ENCODE peak calls at places on chromosomes 12 and 14, in ten cellular contexts. One of them, this sample, is unnamed.

GRCh38 chr14:22849212-22849819 is 12.9 kb downstream of the MMP14 start:
- DNase-seq in upper lobe of left lung: peak
- DNase-seq in stomach: peak
- DNase-seq in GM12878: no peak
- DNase-seq in transverse colon: peak
- DNase-seq in SK-N-SH: peak
- DNase-seq in suprapubic skin: peak
- DNase-seq in sigmoid colon: peak
- DNase-seq in K562: no peak
- DNase-seq in HepG2: no peak
- DNase-seq in this sample: no peak

GRCh38 chr12:1590083-1590979 is 4.0 kb downstream of the FBXL14 start:
- DNase-seq in upper lobe of left lung: no peak
- DNase-seq in stomach: no peak
- DNase-seq in GM12878: no peak
- DNase-seq in transverse colon: peak
- DNase-seq in SK-N-SH: no peak
- DNase-seq in suprapubic skin: no peak
- DNase-seq in sigmoid colon: no peak
- DNase-seq in K562: no peak
- DNase-seq in HepG2: no peak
- DNase-seq in this sample: no peak

GRCh38 chr12:38110026-38110699 is 206.4 kb upstream of the ALG10B start:
- DNase-seq in upper lobe of left lung: no peak
- DNase-seq in stomach: no peak
- DNase-seq in GM12878: no peak
- DNase-seq in transverse colon: no peak
- DNase-seq in SK-N-SH: no peak
- DNase-seq in suprapubic skin: no peak
- DNase-seq in sigmoid colon: no peak
- DNase-seq in K562: no peak
- DNase-seq in HepG2: no peak
- DNase-seq in this sample: no peak

GRCh38 chr12:57838594-57839302 is 7.8 kb downstream of the CTDSP2 start:
- DNase-seq in upper lobe of left lung: no peak
- DNase-seq in stomach: no peak
- DNase-seq in GM12878: no peak
- DNase-seq in transverse colon: no peak
- DNase-seq in SK-N-SH: no peak
- DNase-seq in suprapubic skin: no peak
- DNase-seq in sigmoid colon: no peak
- DNase-seq in K562: no peak
- DNase-seq in HepG2: no peak
- DNase-seq in this sample: no peak

GRCh38 chr14:77882098-77882497 is 82.2 kb downstream of the ADCK1 start:
- DNase-seq in upper lobe of left lung: no peak
- DNase-seq in stomach: no peak
- DNase-seq in GM12878: no peak
- DNase-seq in transverse colon: peak
- DNase-seq in SK-N-SH: peak
- DNase-seq in suprapubic skin: no peak
- DNase-seq in sigmoid colon: no peak
- DNase-seq in K562: no peak
- DNase-seq in HepG2: no peak
- DNase-seq in this sample: no peak

GRCh38 chr12:110279976-110280783 is 867 bp upstream of the ATP2A2 start:
- DNase-seq in upper lobe of left lung: no peak
- DNase-seq in stomach: peak
- DNase-seq in GM12878: no peak
- DNase-seq in transverse colon: peak
- DNase-seq in SK-N-SH: peak
- DNase-seq in suprapubic skin: peak
- DNase-seq in sigmoid colon: peak
- DNase-seq in K562: peak
- DNase-seq in HepG2: no peak
- DNase-seq in this sample: no peak

GRCh38 chr14:73261075-73261474 is 23.8 kb downstream of the PAPLN start:
- DNase-seq in upper lobe of left lung: no peak
- DNase-seq in stomach: no peak
- DNase-seq in GM12878: no peak
- DNase-seq in transverse colon: no peak
- DNase-seq in SK-N-SH: no peak
- DNase-seq in suprapubic skin: no peak
- DNase-seq in sigmoid colon: no peak
- DNase-seq in K562: no peak
- DNase-seq in HepG2: no peak
- DNase-seq in this sample: no peak

GRCh38 chr12:49553512-49554088 is 14.3 kb downstream of the MCRS1 start:
- DNase-seq in upper lobe of left lung: no peak
- DNase-seq in stomach: no peak
- DNase-seq in GM12878: no peak
- DNase-seq in transverse colon: no peak
- DNase-seq in SK-N-SH: peak
- DNase-seq in suprapubic skin: no peak
- DNase-seq in sigmoid colon: no peak
- DNase-seq in K562: peak
- DNase-seq in HepG2: peak
- DNase-seq in this sample: no peak

GRCh38 chr14:72714094-72714493 is 179.8 kb downstream of the DPF3 start:
- DNase-seq in upper lobe of left lung: peak
- DNase-seq in stomach: no peak
- DNase-seq in GM12878: peak
- DNase-seq in transverse colon: peak
- DNase-seq in SK-N-SH: no peak
- DNase-seq in suprapubic skin: no peak
- DNase-seq in sigmoid colon: peak
- DNase-seq in K562: no peak
- DNase-seq in HepG2: no peak
- DNase-seq in this sample: no peak

GRCh38 chr14:30194769-30195168 is 267.1 kb upstream of the PRKD1 start:
- DNase-seq in upper lobe of left lung: no peak
- DNase-seq in stomach: no peak
- DNase-seq in GM12878: no peak
- DNase-seq in transverse colon: no peak
- DNase-seq in SK-N-SH: no peak
- DNase-seq in suprapubic skin: no peak
- DNase-seq in sigmoid colon: no peak
- DNase-seq in K562: no peak
- DNase-seq in HepG2: no peak
- DNase-seq in this sample: no peak

GRCh38 chr12:24197517-24197916 is 248.0 kb upstream of the SOX5 start:
- DNase-seq in upper lobe of left lung: no peak
- DNase-seq in stomach: no peak
- DNase-seq in GM12878: no peak
- DNase-seq in transverse colon: no peak
- DNase-seq in SK-N-SH: no peak
- DNase-seq in suprapubic skin: no peak
- DNase-seq in sigmoid colon: no peak
- DNase-seq in K562: no peak
- DNase-seq in HepG2: no peak
- DNase-seq in this sample: no peak

GRCh38 chr14:31326111-31326510 is 94.2 kb downstream of the HEATR5A start:
- DNase-seq in upper lobe of left lung: no peak
- DNase-seq in stomach: no peak
- DNase-seq in GM12878: no peak
- DNase-seq in transverse colon: no peak
- DNase-seq in SK-N-SH: no peak
- DNase-seq in suprapubic skin: no peak
- DNase-seq in sigmoid colon: no peak
- DNase-seq in K562: no peak
- DNase-seq in HepG2: peak
- DNase-seq in this sample: no peak

GRCh38 chr12:26255893-26256645 is 60.7 kb downstream of the SSPN start:
- DNase-seq in upper lobe of left lung: no peak
- DNase-seq in stomach: no peak
- DNase-seq in GM12878: no peak
- DNase-seq in transverse colon: no peak
- DNase-seq in SK-N-SH: no peak
- DNase-seq in suprapubic skin: no peak
- DNase-seq in sigmoid colon: no peak
- DNase-seq in K562: no peak
- DNase-seq in HepG2: no peak
- DNase-seq in this sample: no peak

GRCh38 chr14:76006253-76006652 is 20.7 kb downstream of the IFT43 start:
- DNase-seq in upper lobe of left lung: no peak
- DNase-seq in stomach: no peak
- DNase-seq in GM12878: no peak
- DNase-seq in transverse colon: no peak
- DNase-seq in SK-N-SH: no peak
- DNase-seq in suprapubic skin: no peak
- DNase-seq in sigmoid colon: no peak
- DNase-seq in K562: no peak
- DNase-seq in HepG2: no peak
- DNase-seq in this sample: no peak

GRCh38 chr14:76015668-76016067 is 30.1 kb downstream of the IFT43 start:
- DNase-seq in upper lobe of left lung: no peak
- DNase-seq in stomach: no peak
- DNase-seq in GM12878: peak
- DNase-seq in transverse colon: no peak
- DNase-seq in SK-N-SH: no peak
- DNase-seq in suprapubic skin: no peak
- DNase-seq in sigmoid colon: no peak
- DNase-seq in K562: no peak
- DNase-seq in HepG2: no peak
- DNase-seq in this sample: no peak

GRCh38 chr14:76007852-76008251 is 22.3 kb downstream of the IFT43 start:
- DNase-seq in upper lobe of left lung: no peak
- DNase-seq in stomach: no peak
- DNase-seq in GM12878: no peak
- DNase-seq in transverse colon: no peak
- DNase-seq in SK-N-SH: no peak
- DNase-seq in suprapubic skin: no peak
- DNase-seq in sigmoid colon: no peak
- DNase-seq in K562: no peak
- DNase-seq in HepG2: no peak
- DNase-seq in this sample: no peak

GRCh38 chr14:76015191-76015590 is 29.6 kb downstream of the IFT43 start:
- DNase-seq in upper lobe of left lung: no peak
- DNase-seq in stomach: no peak
- DNase-seq in GM12878: no peak
- DNase-seq in transverse colon: no peak
- DNase-seq in SK-N-SH: no peak
- DNase-seq in suprapubic skin: no peak
- DNase-seq in sigmoid colon: no peak
- DNase-seq in K562: no peak
- DNase-seq in HepG2: no peak
- DNase-seq in this sample: no peak

GRCh38 chr14:76011959-76012802 is 26.6 kb downstream of the IFT43 start:
- DNase-seq in upper lobe of left lung: peak
- DNase-seq in stomach: no peak
- DNase-seq in GM12878: no peak
- DNase-seq in transverse colon: no peak
- DNase-seq in SK-N-SH: no peak
- DNase-seq in suprapubic skin: no peak
- DNase-seq in sigmoid colon: peak
- DNase-seq in K562: no peak
- DNase-seq in HepG2: no peak
- DNase-seq in this sample: no peak
- TF ChIP-seq CTCF in upper lobe of left lung: no peak
- TF ChIP-seq CTCF in stomach: no peak
- TF ChIP-seq CTCF in GM12878: no peak
- TF ChIP-seq CTCF in transverse colon: no peak
- TF ChIP-seq CTCF in SK-N-SH: no peak
- TF ChIP-seq CTCF in suprapubic skin: no peak
- TF ChIP-seq CTCF in sigmoid colon: no peak
- TF ChIP-seq CTCF in K562: no peak
- TF ChIP-seq CTCF in HepG2: no peak
- TF ChIP-seq CTCF in this sample: no peak

DNA sequence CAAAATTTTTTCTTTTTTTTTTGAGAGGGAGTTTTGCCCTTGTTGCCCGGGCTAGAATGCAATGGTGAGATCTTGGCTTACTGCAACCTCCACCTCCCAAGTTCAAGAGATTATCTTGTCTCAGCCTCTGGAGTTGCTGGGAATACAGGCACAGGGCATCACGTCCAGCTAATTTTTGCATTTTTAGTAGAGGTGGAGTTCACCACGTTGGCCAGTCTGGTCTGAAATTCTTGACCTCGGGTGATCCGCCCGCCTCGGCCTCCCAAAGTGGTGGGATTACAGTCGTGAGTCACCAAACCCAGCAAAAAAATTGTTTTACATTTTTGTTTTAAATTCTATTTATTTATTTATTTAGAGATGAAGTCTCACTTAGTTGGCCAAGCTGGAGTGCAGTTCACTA is 4.7 kb upstream of the SLC2A14 start:
- DNase-seq in upper lobe of left lung: no peak
- DNase-seq in stomach: no peak
- DNase-seq in GM12878: no peak
- DNase-seq in transverse colon: no peak
- DNase-seq in SK-N-SH: no peak
- DNase-seq in suprapubic skin: no peak
- DNase-seq in sigmoid colon: no peak
- DNase-seq in K562: no peak
- DNase-seq in HepG2: no peak
- DNase-seq in this sample: no peak
- TF ChIP-seq POLR2AphosphoS5 in upper lobe of left lung: no peak
- TF ChIP-seq POLR2AphosphoS5 in stomach: no peak
- TF ChIP-seq POLR2AphosphoS5 in GM12878: no peak
- TF ChIP-seq POLR2AphosphoS5 in transverse colon: no peak
- TF ChIP-seq POLR2AphosphoS5 in SK-N-SH: no peak
- TF ChIP-seq POLR2AphosphoS5 in suprapubic skin: no peak
- TF ChIP-seq POLR2AphosphoS5 in sigmoid colon: no peak
- TF ChIP-seq POLR2AphosphoS5 in K562: no peak
- TF ChIP-seq POLR2AphosphoS5 in HepG2: no peak
- TF ChIP-seq POLR2AphosphoS5 in this sample: no peak

GRCh38 chr14:68328509-68328908 is 464.4 kb downstream of the ZFP36L1 start:
- DNase-seq in upper lobe of left lung: no peak
- DNase-seq in stomach: no peak
- DNase-seq in GM12878: no peak
- DNase-seq in transverse colon: no peak
- DNase-seq in SK-N-SH: no peak
- DNase-seq in suprapubic skin: no peak
- DNase-seq in sigmoid colon: no peak
- DNase-seq in K562: no peak
- DNase-seq in HepG2: no peak
- DNase-seq in this sample: no peak
- TF ChIP-seq EP300 in upper lobe of left lung: no peak
- TF ChIP-seq EP300 in stomach: no peak
- TF ChIP-seq EP300 in GM12878: peak
- TF ChIP-seq EP300 in transverse colon: no peak
- TF ChIP-seq EP300 in SK-N-SH: no peak
- TF ChIP-seq EP300 in suprapubic skin: no peak
- TF ChIP-seq EP300 in sigmoid colon: no peak
- TF ChIP-seq EP300 in K562: no peak
- TF ChIP-seq EP300 in HepG2: no peak
- TF ChIP-seq EP300 in this sample: no peak

DNA sequence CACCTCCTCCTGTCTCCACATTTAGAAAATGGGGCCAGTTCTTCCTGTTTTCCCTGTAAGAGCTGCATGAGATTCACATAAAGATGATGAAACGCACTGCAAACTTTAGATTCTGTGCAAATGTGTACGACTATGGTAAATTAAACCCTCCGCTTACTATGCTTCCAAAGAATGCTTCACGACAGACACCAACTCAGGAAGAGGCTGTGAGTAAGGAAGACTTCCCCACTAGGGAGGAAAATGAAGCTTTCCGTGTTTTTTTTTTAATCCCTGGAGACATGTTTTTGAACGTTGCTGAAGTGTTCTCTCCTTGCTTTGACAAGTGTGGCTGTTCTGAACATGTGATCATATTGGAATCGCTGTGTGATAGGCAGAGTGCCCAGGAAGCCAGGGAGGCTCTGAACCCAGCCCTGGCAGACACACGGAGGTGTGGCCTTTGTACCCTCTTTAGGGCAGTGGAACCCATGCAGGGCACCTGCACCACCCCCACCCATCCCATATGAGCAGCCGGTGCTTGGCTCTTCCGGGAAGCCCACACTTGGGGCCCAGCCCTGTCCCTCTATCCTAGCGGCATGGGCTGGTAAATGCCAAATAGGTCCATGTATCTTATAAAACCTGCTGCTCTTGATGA is 7.5 kb upstream of the SYNE3 start:
- DNase-seq in upper lobe of left lung: no peak
- DNase-seq in stomach: peak
- DNase-seq in GM12878: no peak
- DNase-seq in transverse colon: peak
- DNase-seq in SK-N-SH: no peak
- DNase-seq in suprapubic skin: peak
- DNase-seq in sigmoid colon: no peak
- DNase-seq in K562: peak
- DNase-seq in HepG2: peak
- DNase-seq in this sample: no peak
- TF ChIP-seq CTCF in upper lobe of left lung: peak
- TF ChIP-seq CTCF in stomach: no peak
- TF ChIP-seq CTCF in GM12878: no peak
- TF ChIP-seq CTCF in transverse colon: peak
- TF ChIP-seq CTCF in SK-N-SH: no peak
- TF ChIP-seq CTCF in suprapubic skin: no peak
- TF ChIP-seq CTCF in sigmoid colon: no peak
- TF ChIP-seq CTCF in K562: peak
- TF ChIP-seq CTCF in HepG2: peak
- TF ChIP-seq CTCF in this sample: no peak